ENCODE peak calls at places on chromosomes 6 and 20, in five cellular contexts. B is HepG2, X is GM12878, T is H1, H is K562. E is an unnamed sample.

GRCh38 chr6:170152111-170152926 is 138.6 kb downstream of the DLL1 start:
- DNase-seq in B (no peak), X (no peak), T (no peak), H (no peak), E (no peak)

GRCh38 chr6:158521759-158522158 is 38.1 kb upstream of the TMEM181 start:
- DNase-seq in B (no peak), X (no peak), T (no peak), H (no peak), E (no peak)

GRCh38 chr6:6940031-6940664 is 167.6 kb upstream of the RREB1 start:
- DNase-seq in T (no peak), B (no peak), H (no peak), X (no peak), E (no peak)

GRCh38 chr6:166774292-166774691 is 147.2 kb upstream of the RPS6KA2 start:
- DNase-seq in X (no peak), T (no peak), B (no peak), H (no peak), E (no peak)

GRCh38 chr20:61674688-61675087 is 391.0 kb downstream of the TAF4 start:
- DNase-seq in X (no peak), H (no peak), T (no peak), B (no peak), E (no peak)

GRCh38 chr6:48068326-48069191 is 42.4 kb downstream of the PTCHD4 start:
- DNase-seq in T (no peak), B (no peak), H (no peak), X (no peak), E (peak)

GRCh38 chr6:15474196-15474595 is 188.6 kb downstream of the DTNBP1 start:
- DNase-seq in H (no peak), T (no peak), X (no peak), B (no peak), E (no peak)

GRCh38 chr6:144064402-144064830 is 31.0 kb downstream of the SF3B5 start:
- DNase-seq in B (no peak), T (no peak), X (no peak), H (peak), E (peak)

GRCh38 chr6:36784379-36784636 is 54.9 kb downstream of the CPNE5 start:
- DNase-seq in X (no peak), B (no peak), H (no peak), T (no peak), E (no peak)

GRCh38 chr6:163413345-163414116 is 987 bp upstream of the QKI start:
- DNase-seq in T (no peak), X (no peak), H (peak), B (peak), E (peak)

GRCh38 chr6:91149246-91149645 is 562.4 kb upstream of the MAP3K7 start:
- DNase-seq in B (no peak), X (no peak), H (no peak), T (no peak), E (no peak)

GRCh38 chr6:52543262-52543661 is 33.6 kb downstream of the TRAM2 start:
- DNase-seq in B (no peak), X (no peak), H (no peak), T (no peak), E (no peak)

GRCh38 chr6:36735110-36735971 is 37.7 kb downstream of the RAB44 start:
- DNase-seq in H (no peak), B (no peak), T (no peak), X (no peak), E (peak)

GRCh38 chr6:36071281-36071680 is 43.7 kb downstream of the MAPK14 start:
- DNase-seq in T (no peak), X (no peak), H (no peak), B (no peak), E (no peak)

GRCh38 chr6:150069707-150070106 is 786 bp upstream of the ULBP3 start:
- DNase-seq in B (no peak), T (no peak), X (no peak), H (no peak), E (no peak)

GRCh38 chr20:23161244-23161875 is 75.2 kb upstream of the CD93 start:
- DNase-seq in H (peak), T (no peak), B (no peak), X (no peak), E (no peak)

GRCh38 chr20:33450867-33451266 is 7.3 kb upstream of the SNTA1 start:
- DNase-seq in X (no peak), T (no peak), H (no peak), B (no peak), E (no peak)

GRCh38 chr6:33812669-33813068 is 8.9 kb upstream of the MLN start:
- DNase-seq in H (peak), T (peak), X (no peak), B (peak), E (peak)

GRCh38 chr20:8811801-8812594 is 256.9 kb upstream of the PLCB4 start:
- DNase-seq in T (no peak), B (no peak), X (no peak), H (no peak), E (peak)

GRCh38 chr6:20416063-20416454 is 14.4 kb downstream of the E2F3 start:
- DNase-seq in B (no peak), H (no peak), X (no peak), T (no peak), E (no peak)

GRCh38 chr6:41688256-41688965 is 47.0 kb downstream of the TFEB start:
- DNase-seq in H (no peak), B (no peak), X (no peak), T (no peak), E (no peak)

GRCh38 chr6:22079788-22080187 is 217.0 kb downstream of the PRL start:
- DNase-seq in H (no peak), B (no peak), X (no peak), T (no peak), E (no peak)

GRCh38 chr20:47353224-47353696 is 3.2 kb downstream of the ZMYND8 start:
- DNase-seq in X (no peak), T (no peak), B (no peak), H (no peak), E (no peak)

GRCh38 chr6:168956141-168956838 is 297.4 kb downstream of the THBS2 start:
- DNase-seq in H (no peak), B (no peak), T (no peak), X (no peak), E (no peak)

GRCh38 chr20:41178904-41179432 is 41.6 kb downstream of the PLCG1 start:
- DNase-seq in T (no peak), X (no peak), H (no peak), B (no peak), E (no peak)

GRCh38 chr20:58625585-58625984 is 25.5 kb upstream of the STX16 start:
- DNase-seq in H (no peak), B (no peak), T (no peak), X (no peak), E (no peak)

GRCh38 chr6:18861182-18861581 is 474.0 kb downstream of the RNF144B start:
- DNase-seq in X (no peak), T (no peak), B (no peak), H (no peak), E (no peak)

GRCh38 chr6:38755874-38756273 is 40.8 kb downstream of the DNAH8 start:
- DNase-seq in B (no peak), T (no peak), H (no peak), X (no peak), E (no peak)

GRCh38 chr6:167798453-167798852 is 28.3 kb upstream of the AFDN start:
- DNase-seq in B (no peak), X (no peak), T (no peak), H (no peak), E (no peak)

GRCh38 chr6:84428300-84428907 is 201.0 kb upstream of the CEP162 start:
- DNase-seq in H (peak), X (no peak), B (peak), T (no peak), E (peak)

GRCh38 chr6:56772737-56773184 is 130.1 kb upstream of the DST start:
- DNase-seq in T (no peak), H (no peak), X (no peak), B (no peak), E (peak)

GRCh38 chr6:150314230-150315188 is 54.3 kb upstream of the IYD start:
- DNase-seq in X (no peak), B (no peak), H (no peak), T (no peak), E (no peak)

GRCh38 chr6:88586371-88587157 is 376.9 kb downstream of the RNGTT start:
- DNase-seq in T (no peak), X (no peak), B (no peak), H (no peak), E (no peak)

GRCh38 chr6:143774347-143774746 is 68.8 kb upstream of the LTV1 start:
- DNase-seq in H (no peak), B (no peak), X (no peak), T (no peak), E (no peak)

GRCh38 chr6:70956451-70957283 is at the start of gene B3GAT2:
- DNase-seq in X (no peak), H (no peak), B (no peak), T (no peak), E (peak)
- TF ChIP-seq EZH2 in X (no peak), H (no peak), B (no peak), T (peak), E (peak)

GRCh38 chr6:72203983-72204382 is 317.6 kb downstream of the RIMS1 start:
- DNase-seq in B (no peak), X (no peak), T (no peak), H (no peak), E (no peak)
- TF ChIP-seq CREB1 in B (no peak), X (no peak), T (no peak), H (no peak), E (no peak)

GRCh38 chr20:38256966-38257365 is 3.6 kb downstream of the KIAA1755 start:
- DNase-seq in B (no peak), H (no peak), X (no peak), T (no peak), E (no peak)

GRCh38 chr20:38261054-38261390 is 487 bp upstream of the KIAA1755 start:
- DNase-seq in X (no peak), B (no peak), T (no peak), H (no peak), E (no peak)

GRCh38 chr20:38260025-38260377 is 534 bp downstream of the KIAA1755 start:
- DNase-seq in B (peak), T (no peak), X (no peak), H (no peak), E (peak)

GRCh38 chr20:38258545-38259223 is 1.9 kb downstream of the KIAA1755 start:
- DNase-seq in B (no peak), T (no peak), X (no peak), H (no peak), E (no peak)

DNA sequence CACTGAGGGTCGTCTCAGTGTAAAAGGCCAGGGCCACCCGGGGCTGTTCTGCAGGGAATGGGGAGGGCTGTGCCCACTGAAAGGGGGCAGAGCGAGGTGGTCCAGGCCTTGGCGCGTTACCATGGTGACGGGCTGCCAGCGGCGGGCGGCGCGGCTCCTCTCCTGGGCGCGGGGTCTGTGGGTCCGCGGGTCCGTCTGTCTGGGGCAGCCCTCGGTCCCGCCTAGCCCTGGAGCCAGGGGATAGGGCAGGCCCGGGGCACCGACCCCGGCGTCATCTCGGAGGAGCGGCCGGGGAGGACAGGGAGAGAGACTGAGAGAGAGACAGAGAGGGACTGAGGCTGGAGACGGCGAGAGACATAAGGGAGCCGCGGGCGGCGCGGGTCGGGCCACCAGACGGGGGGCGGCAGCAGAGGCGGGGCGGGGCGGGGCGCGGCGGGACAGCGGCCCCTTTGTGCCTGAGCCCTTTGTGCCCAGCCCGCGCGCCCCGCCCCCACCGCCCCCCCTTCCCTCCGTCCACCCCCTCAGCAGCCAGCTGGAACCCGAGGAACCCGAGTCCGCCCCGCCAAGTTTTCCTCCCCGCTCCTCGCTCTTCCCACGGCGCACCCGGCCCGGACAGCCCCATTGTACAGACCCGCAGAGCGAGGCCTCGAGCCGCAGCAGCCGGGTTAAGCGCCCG is at the start of gene KIAA1755:
- DNase-seq in T (no peak), B (peak), X (no peak), H (peak), E (peak)
- TF ChIP-seq EZH2 in T (no peak), B (no peak), X (no peak), H (no peak), E (no peak)

GRCh38 chr6:138537090-138537489 is 37.8 kb upstream of the NHSL1 start:
- DNase-seq in B (no peak), X (no peak), T (no peak), H (no peak), E (no peak)
- TF ChIP-seq CREB1 in B (no peak), X (no peak), T (no peak), H (no peak), E (no peak)

DNA sequence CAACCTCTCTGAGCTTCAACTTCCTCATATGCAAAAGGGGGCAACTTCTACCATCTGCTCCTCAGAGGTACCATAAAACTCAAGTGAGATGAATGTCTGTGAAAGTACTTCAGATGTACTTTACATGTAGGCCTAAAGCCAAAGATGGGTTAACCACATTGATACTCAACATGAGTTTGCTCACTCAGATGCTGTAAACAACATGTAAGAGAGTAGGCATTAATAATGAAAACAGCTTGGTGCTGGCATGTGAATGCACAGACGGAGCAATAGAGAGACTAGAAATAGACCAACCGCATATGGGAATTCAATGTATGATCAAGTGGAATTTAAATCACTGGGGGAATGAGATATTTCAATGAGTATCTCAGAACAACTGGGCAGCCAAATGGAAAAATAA is 143.8 kb upstream of the CDYL start:
- DNase-seq in T (no peak), X (no peak), B (no peak), H (no peak), E (no peak)
- TF ChIP-seq EZH2 in T (no peak), X (no peak), B (no peak), H (no peak), E (no peak)

GRCh38 chr6:44105993-44106740 is 21.1 kb downstream of the MRPL14 start:
- DNase-seq in X (no peak), B (no peak), H (no peak), T (no peak), E (no peak)
- TF ChIP-seq CREB1 in X (no peak), B (no peak), H (no peak), T (no peak), E (no peak)

GRCh38 chr20:64162239-64162621 is 2.0 kb upstream of the MYT1 start:
- DNase-seq in H (no peak), X (no peak), T (no peak), B (no peak), E (no peak)
- TF ChIP-seq EZH2 in H (no peak), X (no peak), T (no peak), B (peak), E (no peak)